ENCODE peak calls at places on chromosomes 7 and 10, in five cellular contexts. I, T, J, F and W are unnamed samples. For H3K4me1, the result is how much of the 10 kb centered on the place peaks cover.

GRCh38 chr7:47591655-47592572 is 10.0 kb upstream of the TNS3 start:
- DNase-seq in I (peak), T (no peak), J (no peak), F (peak), W (no peak)

GRCh38 chr10:68973975-68974374 is 14.6 kb upstream of the KIFBP start:
- DNase-seq in I (no peak), T (no peak), J (no peak), F (no peak), W (no peak)

GRCh38 chr7:108091461-108091831 is 38.7 kb downstream of the LAMB4 start:
- DNase-seq in I (no peak), T (no peak), J (no peak), F (no peak), W (no peak)

GRCh38 chr10:131870411-131870810 is 30.4 kb upstream of the PPP2R2D start:
- DNase-seq in I (no peak), T (no peak), J (no peak), F (no peak), W (no peak)

GRCh38 chr10:47152861-47153349 is 147.1 kb upstream of the GDF10 start:
- DNase-seq in I (peak), T (no peak), J (no peak), F (peak), W (no peak)

GRCh38 chr10:92291921-92292860 is 1.2 kb downstream of the MARCHF5 start:
- DNase-seq in I (peak), T (peak), J (peak), F (peak), W (no peak)

GRCh38 chr10:124542336-124542735 is 80.7 kb downstream of the LHPP start:
- DNase-seq in I (no peak), T (no peak), J (no peak), F (no peak), W (no peak)

GRCh38 chr7:38162036-38162435 is 16.0 kb upstream of the STARD3NL start:
- DNase-seq in I (no peak), T (no peak), J (no peak), F (no peak), W (no peak)

GRCh38 chr10:46062735-46063428 is 16.8 kb upstream of the MSMB start:
- DNase-seq in I (no peak), T (no peak), J (no peak), F (no peak), W (no peak)

GRCh38 chr10:28986117-28986792 is 302.6 kb upstream of the LYZL1 start:
- DNase-seq in I (peak), T (no peak), J (no peak), F (no peak), W (no peak)

GRCh38 chr10:46520941-46521340 is 35.5 kb downstream of the GPRIN2 start:
- DNase-seq in I (no peak), T (no peak), J (no peak), F (no peak), W (no peak)

GRCh38 chr10:31347705-31348104 is 28.7 kb downstream of the ZEB1 start:
- DNase-seq in I (no peak), T (no peak), J (no peak), F (no peak), W (no peak)

GRCh38 chr10:133163889-133164815 is 4.1 kb downstream of the KNDC1 start:
- DNase-seq in I (no peak), T (no peak), J (peak), F (peak), W (no peak)

GRCh38 chr10:124013916-124014315 is 79.5 kb downstream of the CHST15 start:
- DNase-seq in I (no peak), T (no peak), J (no peak), F (no peak), W (no peak)

GRCh38 chr7:7051221-7051877 is 131.0 kb upstream of the C1GALT1 start:
- DNase-seq in I (no peak), T (no peak), J (no peak), F (no peak), W (no peak)

GRCh38 chr10:70084189-70084588 is 31.5 kb downstream of the MACROH2A2 start:
- DNase-seq in I (no peak), T (no peak), J (no peak), F (no peak), W (no peak)

GRCh38 chr7:151302531-151302930 is 39.1 kb upstream of the NUB1 start:
- DNase-seq in I (no peak), T (no peak), J (peak), F (no peak), W (no peak)

GRCh38 chr7:36967387-36967786 is 243.1 kb upstream of the AOAH start:
- DNase-seq in I (peak), T (peak), J (peak), F (peak), W (no peak)

GRCh38 chr7:150384406-150385239 is 5.5 kb downstream of the ZNF775 start:
- DNase-seq in I (no peak), T (no peak), J (no peak), F (no peak), W (no peak)

GRCh38 chr7:64874114-64874513 is 29.0 kb upstream of the ZNF273 start:
- DNase-seq in I (no peak), T (no peak), J (no peak), F (no peak), W (no peak)

GRCh38 chr7:51242007-51242691 is 74.5 kb downstream of the COBL start:
- DNase-seq in I (no peak), T (no peak), J (no peak), F (no peak), W (no peak)

GRCh38 chr7:158268851-158269535 is 318.6 kb downstream of the PTPRN2 start:
- DNase-seq in I (no peak), T (no peak), J (no peak), F (no peak), W (no peak)

GRCh38 chr10:91251430-91252056 is 31.1 kb downstream of the PCGF5 start:
- DNase-seq in I (peak), T (peak), J (peak), F (peak), W (peak)

GRCh38 chr7:67422601-67423000 is 426.0 kb downstream of the TYW1 start:
- DNase-seq in I (no peak), T (no peak), J (no peak), F (no peak), W (no peak)

GRCh38 chr7:67423058-67423457 is 426.4 kb downstream of the TYW1 start:
- DNase-seq in I (no peak), T (no peak), J (no peak), F (no peak), W (no peak)

GRCh38 chr7:67429735-67430134 is 433.1 kb downstream of the TYW1 start:
- DNase-seq in I (no peak), T (no peak), J (no peak), F (no peak), W (no peak)

DNA sequence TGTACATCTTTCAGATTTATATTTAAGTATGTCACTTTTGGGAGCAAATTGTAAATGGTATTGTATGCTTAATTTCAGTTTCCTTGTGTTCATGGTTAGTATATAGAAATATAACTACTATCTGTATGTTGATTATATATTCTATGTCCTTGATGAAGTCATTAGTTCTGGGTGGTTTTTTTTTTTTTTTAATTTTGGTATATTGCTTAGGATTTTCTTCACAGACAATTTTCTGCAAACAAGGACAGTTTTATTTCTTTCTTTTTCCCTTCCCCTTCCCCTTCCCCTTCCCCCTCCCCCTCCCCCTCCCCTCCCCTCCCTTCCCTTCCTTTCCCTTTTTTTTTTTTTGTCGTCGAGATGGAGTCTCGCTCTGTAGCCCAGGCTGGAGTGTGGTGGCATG is 430.0 kb downstream of the TYW1 start:
- DNase-seq in I (no peak), T (no peak), J (no peak), F (no peak), W (no peak)
- H3K4me1 ChIP-seq in I (under half), T (under half), J (under half), F (under half), W (under half)

GRCh38 chr10:89458760-89459159 is 44.4 kb downstream of the IFIT5 start:
- DNase-seq in I (no peak), T (no peak), J (no peak), F (no peak), W (no peak)
- H3K4me3 ChIP-seq in I (no peak), T (no peak), J (no peak), F (no peak), W (no peak)

DNA sequence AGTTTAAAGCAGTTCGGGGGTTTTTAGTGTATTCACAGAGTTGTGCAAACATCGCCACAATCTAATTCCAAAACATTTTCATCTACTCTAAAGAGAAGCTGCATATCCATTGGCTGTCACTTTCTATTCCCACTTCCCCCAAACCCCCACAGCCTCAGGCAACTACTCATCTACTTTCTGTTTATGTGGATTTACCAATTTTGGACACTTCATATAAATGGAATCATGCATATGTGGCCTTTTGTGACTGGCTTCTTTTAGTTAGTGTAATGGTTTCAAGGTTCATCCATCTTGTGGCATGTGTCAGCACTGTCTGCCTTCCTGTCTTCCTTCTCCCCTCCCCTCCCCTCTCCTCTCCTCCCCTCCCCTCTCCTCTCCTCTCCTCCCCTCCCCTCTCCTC is 78.5 kb upstream of the FZD1 start:
- DNase-seq in I (no peak), T (no peak), J (no peak), F (no peak), W (no peak)
- H3K27ac ChIP-seq in I (no peak), T (no peak), J (no peak), F (no peak), W (no peak)

GRCh38 chr10:82319558-82319957 is 444.6 kb downstream of the NRG3 start:
- DNase-seq in I (no peak), T (no peak), J (no peak), F (peak), W (no peak)

GRCh38 chr10:82319046-82319445 is 444.1 kb downstream of the NRG3 start:
- DNase-seq in I (no peak), T (no peak), J (no peak), F (no peak), W (no peak)

GRCh38 chr10:82321734-82322133 is 446.7 kb downstream of the NRG3 start:
- DNase-seq in I (no peak), T (no peak), J (no peak), F (no peak), W (no peak)

GRCh38 chr10:82313401-82313800 is 438.4 kb downstream of the NRG3 start:
- DNase-seq in I (no peak), T (no peak), J (no peak), F (no peak), W (no peak)

DNA sequence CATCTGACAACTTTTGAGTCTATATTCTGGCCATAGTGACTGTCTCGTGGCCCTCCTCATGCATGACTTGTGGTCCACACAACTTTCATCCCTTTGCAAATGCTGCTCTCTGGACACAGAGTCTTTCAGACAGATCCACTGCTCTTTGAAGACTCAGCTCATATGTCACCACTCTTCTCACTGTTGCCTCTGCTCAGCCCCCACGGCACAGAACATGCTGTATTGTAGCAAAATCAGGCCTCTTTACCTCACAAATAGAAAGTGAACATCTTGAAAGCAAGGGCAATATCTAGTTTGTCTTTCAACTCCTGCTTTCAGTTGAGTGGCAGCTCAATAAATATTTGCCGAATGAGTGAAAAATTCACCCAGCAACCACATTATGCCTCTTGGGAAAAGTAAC is 443.5 kb downstream of the NRG3 start:
- DNase-seq in I (no peak), T (no peak), J (no peak), F (no peak), W (no peak)
- H3K4me1 ChIP-seq in I (under half), T (under half), J (under half), F (under half), W (under half)

GRCh38 chr10:84390364-84390763 is 62.0 kb downstream of the CCSER2 start:
- DNase-seq in I (no peak), T (no peak), J (no peak), F (no peak), W (no peak)

GRCh38 chr10:84397735-84398144 is 69.4 kb downstream of the CCSER2 start:
- DNase-seq in I (no peak), T (no peak), J (no peak), F (peak), W (no peak)

GRCh38 chr10:84391326-84391725 is 62.9 kb downstream of the CCSER2 start:
- DNase-seq in I (no peak), T (no peak), J (no peak), F (no peak), W (no peak)

GRCh38 chr10:84395581-84395980 is 67.2 kb downstream of the CCSER2 start:
- DNase-seq in I (no peak), T (no peak), J (no peak), F (no peak), W (no peak)
- H3K4me3 ChIP-seq in I (no peak), T (no peak), J (no peak), F (no peak), W (no peak)

GRCh38 chr10:74934100-74934812 is 107.9 kb downstream of the KAT6B start:
- DNase-seq in I (no peak), T (no peak), J (no peak), F (no peak), W (no peak)

GRCh38 chr10:74937446-74937935 is 111.1 kb downstream of the KAT6B start:
- DNase-seq in I (no peak), T (no peak), J (no peak), F (no peak), W (no peak)

GRCh38 chr10:74930962-74931361 is 104.6 kb downstream of the KAT6B start:
- DNase-seq in I (no peak), T (no peak), J (no peak), F (no peak), W (no peak)

GRCh38 chr10:74932648-74933047 is 106.2 kb downstream of the KAT6B start:
- DNase-seq in I (no peak), T (no peak), J (peak), F (no peak), W (no peak)

GRCh38 chr10:74936577-74937445 is 110.4 kb downstream of the KAT6B start:
- DNase-seq in I (no peak), T (no peak), J (no peak), F (no peak), W (no peak)
- H3K27ac ChIP-seq in I (no peak), T (no peak), J (no peak), F (no peak), W (no peak)

GRCh38 chr7:21357146-21358097 is 70.5 kb upstream of the SP4 start:
- DNase-seq in I (no peak), T (no peak), J (no peak), F (no peak), W (no peak)
- H3K4me1 ChIP-seq in I (under half), T (under half), J (under half), F (under half), W (under half)

GRCh38 chr10:121771957-121772356 is 155.9 kb downstream of the ATE1 start:
- DNase-seq in I (no peak), T (no peak), J (no peak), F (no peak), W (no peak)

GRCh38 chr10:121764241-121764942 is 163.4 kb downstream of the ATE1 start:
- DNase-seq in I (no peak), T (no peak), J (no peak), F (no peak), W (no peak)

GRCh38 chr10:121772406-121772805 is 155.4 kb downstream of the ATE1 start:
- DNase-seq in I (no peak), T (no peak), J (no peak), F (no peak), W (no peak)

DNA sequence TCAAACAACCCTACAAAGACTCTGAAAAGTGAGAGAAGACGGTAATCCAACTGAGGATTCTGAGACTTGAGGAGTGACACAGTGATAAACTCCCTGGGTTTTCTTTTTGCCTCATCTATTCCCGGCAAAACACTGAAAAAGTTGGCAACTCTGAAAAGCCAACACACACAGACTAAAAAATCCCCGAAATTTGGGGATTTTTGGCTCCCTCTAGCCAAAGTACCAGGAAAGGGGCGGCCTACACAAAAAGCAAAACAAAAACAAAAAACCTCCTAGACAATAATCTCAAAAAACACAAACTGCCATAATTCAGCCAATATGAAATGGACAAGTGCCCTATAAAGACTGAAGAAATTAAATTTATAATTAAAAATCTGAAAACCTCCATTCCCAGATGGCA is 161.4 kb downstream of the ATE1 start:
- DNase-seq in I (no peak), T (no peak), J (no peak), F (no peak), W (no peak)
- H3K4me3 ChIP-seq in I (no peak), T (no peak), J (no peak), F (no peak), W (no peak)

GRCh38 chr10:120946497-120946896 is 95.3 kb downstream of the WDR11 start:
- DNase-seq in I (no peak), T (no peak), J (no peak), F (no peak), W (no peak)
- H3K27ac ChIP-seq in I (no peak), T (no peak), J (no peak), F (no peak), W (no peak)

GRCh38 chr7:76292206-76292573 is 10.3 kb upstream of the HSPB1 start:
- DNase-seq in I (no peak), T (no peak), J (no peak), F (no peak), W (no peak)
- H3K4me1 ChIP-seq in I (half or more), T (under half), J (under half), F (under half), W (half or more)